ENCODE peak calls at places on chromosomes 16 and 17, in nine cellular contexts. A is A549, N is tibial nerve, K is progenitor cell of endocrine pancreas, Q is neural crest cell, S is RWPE1, R is A673, H is cardiac muscle cell, W is fibroblast of mammary gland. Y is an unnamed sample.

GRCh38 chr17:13541032-13541480 is 60.7 kb downstream of the HS3ST3A1 start:
- DNase-seq in A (peak; percentile 20), N (peak; percentile 7), K (no peak), Q (no peak), S (peak; percentile 80), R (no peak), H (peak; percentile 32), W (peak; percentile 98), Y (no peak)

GRCh38 chr17:81636505-81637288 is at the start of the genes NPLOC4 and TSPAN10:
- DNase-seq in A (peak; percentile 91), N (peak; percentile 73), K (peak; percentile 83), Q (peak; percentile 88), S (peak; percentile 98), R (peak; percentile 93), H (peak; percentile 93), W (peak; percentile 78), Y (no peak)

GRCh38 chr16:85187002-85187401 is 74.7 kb upstream of the CIBAR2 start:
- DNase-seq in A (no peak), N (no peak), K (no peak), Q (no peak), S (no peak), R (no peak), H (peak; percentile 65), W (peak; percentile 39), Y (no peak)

GRCh38 chr16:22386976-22387375 is 12.6 kb upstream of the CDR2 start:
- DNase-seq in A (no peak), N (no peak), K (no peak), Q (no peak), S (peak; percentile 39), R (peak; percentile 20), H (no peak), W (peak; percentile 92), Y (no peak)

GRCh38 chr17:27293359-27293897 is 486 bp upstream of the WSB1 start:
- DNase-seq in A (no peak), N (no peak), K (no peak), Q (no peak), S (no peak), R (no peak), H (no peak), W (no peak), Y (no peak)

GRCh38 chr16:52873997-52874500 is 178.6 kb downstream of the CHD9NB start:
- DNase-seq in A (no peak), N (no peak), K (no peak), Q (no peak), S (no peak), R (peak; percentile 17), H (no peak), W (no peak), Y (no peak)

GRCh38 chr16:54938351-54939346 is 8.0 kb downstream of the IRX5 start:
- DNase-seq in A (no peak), N (no peak), K (no peak), Q (peak; percentile 19), S (no peak), R (peak; percentile 47), H (no peak), W (no peak), Y (no peak)

GRCh38 chr17:53627511-53627910 is 195.2 kb upstream of the KIF2B start:
- DNase-seq in A (peak; percentile 26), N (no peak), K (no peak), Q (no peak), S (peak; percentile 8), R (peak; percentile 19), H (no peak), W (peak; percentile 28), Y (no peak)

GRCh38 chr17:68197997-68198930 is 49.6 kb upstream of the AMZ2 start:
- DNase-seq in A (no peak), N (no peak), K (no peak), Q (no peak), S (peak; percentile 49), R (no peak), H (no peak), W (no peak), Y (no peak)

GRCh38 chr17:58377661-58378060 is 25.7 kb upstream of the SUPT4H1 start:
- DNase-seq in A (no peak), N (no peak), K (no peak), Q (no peak), S (no peak), R (no peak), H (no peak), W (no peak), Y (no peak)

GRCh38 chr17:67157732-67158639 is 87.0 kb downstream of the HELZ start:
- DNase-seq in A (peak; percentile 71), N (no peak), K (no peak), Q (no peak), S (peak; percentile 10), R (peak; percentile 84), H (no peak), W (peak; percentile 69), Y (no peak)
- TF ChIP-seq CTCF in A (peak; percentile 84), N (no peak), K (peak; percentile 37), Q (peak; percentile 54), S (no peak), R (peak; percentile 66), H (peak; percentile 32), W (peak; percentile 44), Y (no peak)

GRCh38 chr17:65017375-65017774 is 39.2 kb downstream of the GNA13 start:
- DNase-seq in A (no peak), N (no peak), K (no peak), Q (no peak), S (no peak), R (no peak), H (no peak), W (no peak), Y (no peak)
- TF ChIP-seq CTCF in A (no peak), N (no peak), K (no peak), Q (no peak), S (no peak), R (no peak), H (no peak), W (no peak), Y (no peak)

DNA sequence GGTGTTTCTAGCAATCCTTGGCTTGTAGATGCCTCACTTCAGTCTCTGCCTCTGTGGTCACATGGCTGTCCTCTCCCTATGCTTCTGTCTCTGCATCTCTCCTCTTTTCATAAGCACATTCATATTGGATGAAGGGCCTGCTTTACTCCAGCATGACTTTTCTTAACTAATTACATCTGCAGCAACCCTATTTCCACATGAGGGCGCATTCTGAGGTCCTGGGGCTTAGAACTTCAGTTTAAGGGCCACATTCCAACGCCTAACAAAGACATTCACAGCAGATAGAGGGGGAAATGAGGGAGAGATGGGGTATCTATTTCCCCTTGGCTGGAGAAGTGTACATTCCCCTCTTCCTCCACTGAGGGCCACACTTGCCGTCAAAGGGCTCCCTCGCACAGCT is 489.1 kb upstream of the SALL1 start:
- DNase-seq in A (no peak), N (no peak), K (no peak), Q (no peak), S (no peak), R (no peak), H (no peak), W (no peak), Y (no peak)
- TF ChIP-seq CTCF in A (no peak), N (no peak), K (no peak), Q (no peak), S (no peak), R (peak; percentile 20), H (no peak), W (no peak), Y (no peak)

DNA sequence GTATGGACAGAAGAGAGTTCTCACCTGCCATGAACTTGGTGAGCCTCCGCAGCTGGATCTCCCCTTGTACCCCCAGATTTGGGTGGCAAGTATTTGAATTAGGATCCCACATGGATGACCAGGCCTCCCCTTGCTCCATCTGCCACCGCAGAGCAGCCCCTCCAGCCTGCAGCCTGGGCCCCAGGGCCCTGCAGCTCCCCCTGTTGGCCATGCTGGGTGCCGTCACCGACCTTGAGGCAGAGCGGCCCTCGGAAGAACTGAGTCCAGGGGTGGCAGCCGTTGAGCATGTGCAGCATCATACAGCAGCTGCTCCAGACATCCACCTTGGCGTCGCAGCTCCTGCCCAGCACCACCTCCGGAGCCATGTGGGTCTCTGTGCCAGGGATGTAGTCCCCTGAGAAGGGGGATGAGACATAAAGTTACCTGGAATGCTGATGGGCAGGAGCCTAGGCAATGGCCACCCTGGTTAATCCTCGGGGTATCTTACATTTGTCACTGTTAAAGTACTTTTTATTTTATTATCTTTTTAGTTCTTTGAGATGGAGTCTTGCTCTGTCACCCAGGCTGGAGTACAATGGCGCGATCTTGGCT is 9.0 kb upstream of the SPATA32 start:
- DNase-seq in A (no peak), N (no peak), K (no peak), Q (peak; percentile 34), S (no peak), R (peak; percentile 22), H (peak; percentile 43), W (no peak), Y (no peak)
- TF ChIP-seq CTCF in A (peak; percentile 68), N (no peak), K (peak; percentile 59), Q (peak; percentile 63), S (peak; percentile 42), R (peak; percentile 57), H (peak; percentile 58), W (peak; percentile 48), Y (peak; percentile 39)

DNA sequence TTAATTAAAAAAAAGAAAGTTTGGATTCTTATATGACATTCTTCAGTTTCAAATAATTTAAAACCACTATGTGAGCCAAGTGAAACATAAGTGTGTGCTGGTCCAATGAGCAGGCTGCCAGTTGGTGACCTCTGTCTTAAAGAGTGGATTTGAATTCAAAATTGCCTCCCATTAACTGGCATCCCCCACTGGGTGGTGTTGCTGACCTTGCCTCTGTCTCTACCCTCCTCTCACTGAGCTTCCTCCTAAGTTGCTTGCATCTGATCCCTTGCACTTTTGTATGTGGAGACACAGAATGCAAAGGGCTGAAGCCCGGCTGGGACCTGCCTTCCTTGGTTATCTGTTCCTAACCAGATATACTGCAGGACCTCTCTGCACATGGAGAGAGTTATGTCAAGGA is 160.6 kb downstream of the CYLD start:
- DNase-seq in A (no peak), N (no peak), K (no peak), Q (no peak), S (no peak), R (no peak), H (peak; percentile 40), W (no peak), Y (no peak)
- TF ChIP-seq CTCF in A (no peak), N (no peak), K (no peak), Q (no peak), S (no peak), R (no peak), H (no peak), W (no peak), Y (no peak)

Y was measured in esophagus squamous epithelium.